ENCODE peak calls at places on chromosomes 5 and 9, in six cellular contexts. S is neural progenitor cell, U is HCT116, M is PC-3, N is MM.1S, D is SK-N-SH. T is an unnamed sample.

GRCh38 chr9:75147638-75148037 is 59.3 kb downstream of the OSTF1 start:
- DNase-seq in U (no peak), D (no peak), N (peak; percentile 47), M (no peak), S (no peak), T (peak; percentile 46)

GRCh38 chr9:97441729-97442128 is 29.8 kb downstream of the TDRD7 start:
- DNase-seq in U (no peak), D (no peak), S (no peak), N (no peak), M (peak; percentile 2), T (no peak)

GRCh38 chr5:27818888-27819287 is 780.5 kb upstream of the CDH9 start:
- DNase-seq in N (no peak), U (no peak), S (no peak), D (no peak), M (peak; percentile 48), T (no peak)

GRCh38 chr9:87678650-87679355 is 47.1 kb upstream of the CTSL start:
- DNase-seq in D (peak; percentile 84), S (peak; percentile 80), N (peak; percentile 39), U (peak; percentile 55), M (peak; percentile 78), T (peak; percentile 81)

GRCh38 chr9:138053321-138053868 is 175.8 kb downstream of the CACNA1B start:
- DNase-seq in M (no peak), D (peak; percentile 79), N (no peak), S (no peak), U (peak; percentile 22), T (no peak)

GRCh38 chr5:78280261-78280660 is 14.2 kb downstream of the AP3B1 start:
- DNase-seq in D (no peak), U (no peak), M (no peak), N (no peak), S (no peak), T (peak; percentile 7)

GRCh38 chr5:87944553-87945320 is 323.9 kb downstream of the TMEM161B start:
- DNase-seq in U (no peak), S (peak; percentile 95), N (no peak), M (no peak), D (no peak), T (no peak)

GRCh38 chr5:77709993-77710392 is 66.1 kb downstream of the TBCA start:
- DNase-seq in U (no peak), D (no peak), N (no peak), M (no peak), S (no peak), T (no peak)

GRCh38 chr5:130099001-130099400 is 194.7 kb downstream of the CHSY3 start:
- DNase-seq in U (no peak), D (no peak), S (no peak), M (no peak), N (no peak), T (no peak)

GRCh38 chr5:1101991-1102713 is 9.7 kb downstream of the SLC12A7 start:
- DNase-seq in U (no peak), S (peak; percentile 94), M (no peak), D (no peak), N (no peak), T (no peak)

GRCh38 chr5:65916066-65916465 is 10.3 kb upstream of the ERBIN start:
- DNase-seq in N (no peak), S (no peak), U (no peak), M (no peak), D (no peak), T (no peak)

GRCh38 chr5:157926171-157926671 is 67.3 kb upstream of the CLINT1 start:
- DNase-seq in N (no peak), M (no peak), D (no peak), S (no peak), U (no peak), T (no peak)

GRCh38 chr5:80215523-80215922 is 40.3 kb downstream of the SERINC5 start:
- DNase-seq in N (no peak), D (no peak), M (no peak), S (no peak), U (no peak), T (no peak)

GRCh38 chr5:134018154-134018985 is 13.6 kb upstream of the VDAC1 start:
- DNase-seq in N (no peak), M (peak; percentile 91), U (no peak), D (no peak), S (no peak), T (peak; percentile 50)

GRCh38 chr9:110777201-110777842 is 108.7 kb downstream of the MUSK start:
- DNase-seq in S (peak; percentile 60), D (no peak), N (no peak), U (no peak), M (no peak), T (no peak)

GRCh38 chr5:57675236-57675635 is 192.6 kb upstream of the ACTBL2 start:
- DNase-seq in S (no peak), M (no peak), D (no peak), N (peak; percentile 23), U (no peak), T (no peak)

GRCh38 chr9:107711528-107711927 is 222.0 kb upstream of the KLF4 start:
- DNase-seq in N (no peak), S (no peak), D (peak; percentile 25), M (peak; percentile 97), U (peak; percentile 88), T (peak; percentile 85)

GRCh38 chr5:128667148-128667547 is 129.1 kb upstream of the FBN2 start:
- DNase-seq in U (no peak), M (peak; percentile 25), S (peak; percentile 19), D (no peak), N (no peak), T (no peak)

GRCh38 chr9:26643826-26644225 is 248.8 kb downstream of the CAAP1 start:
- DNase-seq in N (no peak), U (no peak), S (no peak), M (no peak), D (no peak), T (no peak)

GRCh38 chr5:149605998-149606721 is 24.9 kb downstream of the ARHGEF37 start:
- DNase-seq in N (peak; percentile 81), S (no peak), U (peak; percentile 90), M (peak; percentile 100), D (no peak), T (peak; percentile 99)

GRCh38 chr5:124477577-124477976 is 268.9 kb downstream of the ZNF608 start:
- DNase-seq in S (no peak), M (no peak), N (no peak), U (no peak), D (no peak), T (no peak)

GRCh38 chr5:149445739-149446369 is 66.8 kb upstream of the IL17B start:
- DNase-seq in U (no peak), D (no peak), N (no peak), M (peak; percentile 93), S (no peak), T (peak; percentile 97)

GRCh38 chr5:179061025-179061424 is 852 bp downstream of the ZNF354C start:
- DNase-seq in N (no peak), U (no peak), S (no peak), M (no peak), D (no peak), T (no peak)

GRCh38 chr9:104743377-104743985 is 4.0 kb upstream of the NIPSNAP3A start:
- DNase-seq in U (peak; percentile 51), M (peak; percentile 69), N (peak; percentile 69), D (peak; percentile 59), S (peak; percentile 54), T (peak; percentile 73)

GRCh38 chr5:143871672-143872071 is 59.7 kb downstream of the HMHB1 start:
- DNase-seq in U (no peak), N (no peak), M (no peak), S (no peak), D (no peak), T (no peak)

GRCh38 chr5:154391788-154392187 is 54.0 kb upstream of the SAP30L start:
- DNase-seq in S (no peak), U (no peak), D (no peak), N (no peak), M (no peak), T (no peak)
- H3K4me2 ChIP-seq in S (no peak overlapping the region), U (no peak overlapping the region), D (no peak overlapping the region), N (no peak overlapping the region), M (no peak overlapping the region), T (no peak overlapping the region)

GRCh38 chr5:9188131-9188530 is 357.7 kb downstream of the SEMA5A start:
- DNase-seq in N (no peak), M (peak; percentile 61), U (no peak), D (no peak), S (no peak), T (peak; percentile 94)

GRCh38 chr5:9192286-9192685 is 353.6 kb downstream of the SEMA5A start:
- DNase-seq in N (no peak), S (no peak), D (no peak), M (no peak), U (no peak), T (no peak)

GRCh38 chr5:9188956-9189355 is 356.9 kb downstream of the SEMA5A start:
- DNase-seq in S (no peak), D (no peak), N (no peak), M (no peak), U (no peak), T (no peak)

GRCh38 chr5:9187614-9188013 is 358.3 kb downstream of the SEMA5A start:
- DNase-seq in S (no peak), D (no peak), U (no peak), N (no peak), M (no peak), T (no peak)

DNA sequence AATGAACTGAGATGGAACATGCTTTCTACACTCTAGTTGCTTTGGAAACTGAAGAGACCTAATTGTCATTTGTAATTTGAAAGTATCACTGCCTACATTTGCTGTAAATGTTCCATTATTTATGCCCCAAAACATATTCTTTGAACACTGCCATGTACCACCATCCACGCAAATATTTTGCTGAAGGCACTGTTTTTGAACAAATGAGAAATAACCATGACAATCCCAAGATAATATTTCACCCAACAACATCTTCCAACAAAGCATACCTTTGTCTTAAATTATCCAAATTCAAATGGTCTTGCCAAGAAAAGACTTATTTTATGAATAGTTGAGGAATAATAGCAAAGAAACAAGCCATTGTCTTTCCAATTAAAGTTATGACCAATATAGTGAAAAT is 356.2 kb downstream of the SEMA5A start:
- DNase-seq in M (no peak), D (no peak), U (no peak), N (no peak), S (no peak), T (no peak)
- TF ChIP-seq EZH2phosphoT487 in M (no peak), D (no peak), U (no peak), N (no peak), S (no peak), T (no peak)

DNA sequence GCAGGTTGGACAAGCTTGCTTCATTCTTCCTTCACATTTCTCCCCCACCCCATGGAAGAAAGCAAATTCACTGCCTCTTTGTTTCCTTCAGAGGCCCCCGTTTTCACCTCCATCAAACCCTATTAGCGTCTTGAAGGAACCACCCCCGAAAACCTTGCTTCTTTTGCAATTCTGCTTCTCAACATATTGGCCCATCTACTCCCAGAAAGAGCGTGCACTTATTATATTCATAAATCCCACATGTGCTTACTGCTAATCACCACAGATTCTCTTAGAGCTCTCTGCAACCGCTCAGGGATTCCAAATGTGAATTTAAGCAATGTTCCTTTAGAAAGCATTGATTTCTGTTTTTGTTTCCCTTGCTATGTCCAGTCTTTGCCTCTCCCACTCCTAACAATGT is 1.1 kb downstream of the F2RL2 start:
- DNase-seq in U (no peak), N (no peak), D (no peak), M (no peak), S (no peak), T (no peak)
- H3K9ac ChIP-seq in U (no peak overlapping the region), N (no peak overlapping the region), D (peak overlapping the region; percentile 75), M (no peak overlapping the region), S (no peak overlapping the region), T (no peak overlapping the region)

DNA sequence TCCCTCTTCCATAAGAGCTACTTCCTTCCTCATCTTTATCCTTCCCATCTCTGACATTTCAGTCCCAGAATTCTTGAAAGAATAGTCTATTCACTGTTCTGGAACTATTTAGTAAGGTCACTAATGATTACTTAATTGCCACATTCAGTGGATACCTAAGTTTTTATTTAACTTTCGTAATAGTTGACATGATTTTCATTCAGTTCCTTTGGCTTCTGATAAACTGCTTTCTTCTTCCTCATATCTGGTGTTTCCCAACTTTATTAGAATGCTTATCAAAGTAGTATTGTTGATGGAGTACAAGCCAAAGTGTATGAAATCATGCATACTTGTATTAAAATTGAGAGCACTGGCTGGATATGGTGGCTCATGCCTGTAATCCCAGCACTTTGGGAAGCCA is 10.8 kb downstream of the UBE2D2 start:
- DNase-seq in N (no peak), U (no peak), M (no peak), D (no peak), S (no peak), T (no peak)
- H3K4me2 ChIP-seq in N (no peak overlapping the region), U (no peak overlapping the region), M (no peak overlapping the region), D (no peak overlapping the region), S (no peak overlapping the region), T (peak overlapping the region; percentile 5)